ENCODE peak calls at places on chromosome 5, in eight cellular contexts. X is colonic mucosa, Q is tibial nerve, D is cardiac muscle cell, Z is IMR-90, F is body of pancreas, A is A549, G is mesendoderm. K is an unnamed sample.

GRCh38 chr5:93018461-93018860 is 562.6 kb downstream of the NR2F1-AS1 start:
- DNase-seq in G (peak; percentile 3), Q (no peak), A (no peak), X (no peak), F (no peak), Z (peak; percentile 23), D (peak; percentile 21), K (no peak)

GRCh38 chr5:159163027-159163699 is 46.2 kb downstream of the RNF145 start:
- DNase-seq in F (no peak), A (peak; percentile 45), X (no peak), D (no peak), Z (peak; percentile 94), G (no peak), Q (no peak), K (no peak)

GRCh38 chr5:95959051-95959963 is 2.3 kb downstream of the ELL2 start:
- DNase-seq in Z (peak; percentile 33), F (peak; percentile 24), D (no peak), G (no peak), Q (no peak), A (no peak), X (no peak), K (no peak)

GRCh38 chr5:136802382-136802781 is 437.0 kb upstream of the TRPC7 start:
- DNase-seq in G (peak; percentile 23), Q (peak; percentile 28), F (peak; percentile 16), X (no peak), A (peak; percentile 24), Z (peak; percentile 5), D (peak; percentile 54), K (no peak)

GRCh38 chr5:82676663-82677062 is 398.5 kb upstream of the RPS23 start:
- DNase-seq in D (no peak), A (no peak), G (no peak), Q (no peak), Z (no peak), F (no peak), X (no peak), K (no peak)

GRCh38 chr5:81749562-81750307 is 1.2 kb downstream of the SSBP2 start:
- DNase-seq in Q (no peak), F (peak; percentile 21), X (peak; percentile 38), Z (peak; percentile 17), G (peak; percentile 53), D (peak; percentile 29), A (no peak), K (peak; percentile 83)

GRCh38 chr5:142753114-142753764 is 16.9 kb upstream of the ARHGAP26 start:
- DNase-seq in Z (no peak), X (no peak), A (peak; percentile 17), D (peak; percentile 74), Q (peak; percentile 71), G (no peak), F (peak; percentile 62), K (peak; percentile 72)

GRCh38 chr5:95845401-95845800 is 22.9 kb upstream of the GLRX start:
- DNase-seq in D (no peak), Q (no peak), X (peak; percentile 8), G (peak; percentile 74), Z (no peak), F (no peak), A (no peak), K (no peak)

GRCh38 chr5:52870448-52870847 is 82.7 kb downstream of the ITGA1 start:
- DNase-seq in D (peak; percentile 50), A (peak; percentile 35), G (no peak), F (no peak), Q (no peak), X (no peak), Z (no peak), K (no peak)

GRCh38 chr5:73298251-73299016 is 125.4 kb downstream of the TMEM174 start:
- DNase-seq in G (no peak), F (no peak), D (no peak), X (no peak), Z (peak; percentile 85), Q (no peak), A (no peak), K (no peak)

GRCh38 chr5:109455598-109456096 is 45.9 kb upstream of the PJA2 start:
- DNase-seq in Q (peak; percentile 48), Z (peak; percentile 98), F (peak; percentile 27), G (no peak), A (peak; percentile 66), D (peak; percentile 98), X (no peak), K (peak; percentile 71)

GRCh38 chr5:180069589-180070247 is 1.8 kb downstream of the RNF130 start:
- DNase-seq in D (peak; percentile 20), F (peak; percentile 73), Q (peak; percentile 70), A (no peak), X (no peak), G (peak; percentile 81), Z (no peak), K (no peak)
- H3K4me3 ChIP-seq in D (peak overlapping the region; percentile 65), F (no peak overlapping the region), Q (peak overlapping the region; percentile 95), A (peak overlapping the region; percentile 97), X (peak overlapping the region; percentile 96), G (no peak overlapping the region), Z (peak overlapping the region; percentile 93), K (peak overlapping the region; percentile 97)

DNA sequence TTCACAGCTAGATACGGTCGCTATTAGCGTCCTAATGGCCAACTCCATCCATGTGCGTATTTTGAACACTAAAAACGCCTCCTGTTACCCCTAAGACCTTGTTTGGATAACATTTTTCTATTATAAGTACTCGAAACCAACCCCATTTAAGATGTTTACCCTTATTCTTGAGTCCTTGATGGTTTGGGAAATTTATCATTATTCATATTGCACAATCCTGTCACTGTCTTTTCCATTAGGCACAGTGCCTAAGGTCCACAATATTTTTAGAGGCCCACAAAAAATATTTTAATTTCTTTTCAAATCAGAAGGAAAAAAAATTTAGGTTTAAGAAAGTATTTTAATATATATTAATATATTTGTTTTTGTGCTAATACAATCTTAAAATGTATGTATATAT is 1.3 kb upstream of the LIFR start:
- DNase-seq in A (no peak), Z (no peak), D (no peak), F (no peak), Q (no peak), G (no peak), X (no peak), K (no peak)
- H3K27ac ChIP-seq in A (peak overlapping the region; percentile 97), Z (no peak overlapping the region), D (no peak overlapping the region), F (peak overlapping the region; percentile 97), Q (peak overlapping the region; percentile 90), G (no peak overlapping the region), X (no peak overlapping the region), K (peak overlapping the region; percentile 91)

DNA sequence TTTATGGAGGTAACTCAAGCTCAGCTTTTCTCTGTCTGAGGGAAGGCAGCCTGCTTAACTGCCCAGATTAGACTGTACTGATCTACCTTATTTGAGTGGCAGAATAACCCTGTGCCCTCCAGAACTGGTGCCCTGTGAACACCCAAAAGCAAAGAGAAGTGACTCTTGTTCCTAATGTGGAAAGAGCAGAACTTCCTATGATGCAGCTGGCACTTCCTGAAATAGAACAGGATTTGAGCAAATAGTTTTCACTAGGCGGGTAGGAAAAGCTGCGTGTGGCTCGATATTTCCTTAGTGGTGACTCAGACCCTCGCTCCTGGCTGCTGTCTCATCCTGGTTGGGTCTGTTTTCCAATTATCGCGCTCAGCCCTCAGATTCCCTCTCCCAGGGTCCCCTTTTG is 89.9 kb downstream of the SH3TC2 start:
- DNase-seq in X (no peak), Z (peak; percentile 89), A (peak; percentile 68), G (peak; percentile 47), D (peak; percentile 71), Q (peak; percentile 44), F (peak; percentile 31), K (no peak)
- H3K4me1 ChIP-seq in X (no peaks in the 10 kb centered on the region), Z (peaks cover 25% of the 10 kb centered on the region), A (peaks cover 18% of the 10 kb centered on the region), G (peaks cover 13% of the 10 kb centered on the region), D (peaks cover 8% of the 10 kb centered on the region), Q (peaks cover 8% of the 10 kb centered on the region), F (peaks cover 10% of the 10 kb centered on the region), K (peaks cover 86% of the 10 kb centered on the region)

GRCh38 chr5:119400248-119400647 is 44.4 kb downstream of the TNFAIP8 start:
- DNase-seq in Q (no peak), D (no peak), A (peak; percentile 19), Z (peak; percentile 62), F (no peak), G (no peak), X (peak; percentile 29), K (no peak)

GRCh38 chr5:119396265-119396664 is 40.4 kb downstream of the TNFAIP8 start:
- DNase-seq in A (no peak), Q (no peak), F (no peak), X (no peak), D (no peak), Z (no peak), G (no peak), K (no peak)

GRCh38 chr5:119402081-119402480 is 46.3 kb downstream of the TNFAIP8 start:
- DNase-seq in Z (no peak), G (no peak), Q (no peak), F (no peak), X (no peak), D (no peak), A (no peak), K (no peak)

GRCh38 chr5:119397518-119398380 is 41.9 kb downstream of the TNFAIP8 start:
- DNase-seq in Q (no peak), Z (peak; percentile 88), D (peak; percentile 68), X (no peak), A (peak; percentile 8), F (no peak), G (no peak), K (no peak)

DNA sequence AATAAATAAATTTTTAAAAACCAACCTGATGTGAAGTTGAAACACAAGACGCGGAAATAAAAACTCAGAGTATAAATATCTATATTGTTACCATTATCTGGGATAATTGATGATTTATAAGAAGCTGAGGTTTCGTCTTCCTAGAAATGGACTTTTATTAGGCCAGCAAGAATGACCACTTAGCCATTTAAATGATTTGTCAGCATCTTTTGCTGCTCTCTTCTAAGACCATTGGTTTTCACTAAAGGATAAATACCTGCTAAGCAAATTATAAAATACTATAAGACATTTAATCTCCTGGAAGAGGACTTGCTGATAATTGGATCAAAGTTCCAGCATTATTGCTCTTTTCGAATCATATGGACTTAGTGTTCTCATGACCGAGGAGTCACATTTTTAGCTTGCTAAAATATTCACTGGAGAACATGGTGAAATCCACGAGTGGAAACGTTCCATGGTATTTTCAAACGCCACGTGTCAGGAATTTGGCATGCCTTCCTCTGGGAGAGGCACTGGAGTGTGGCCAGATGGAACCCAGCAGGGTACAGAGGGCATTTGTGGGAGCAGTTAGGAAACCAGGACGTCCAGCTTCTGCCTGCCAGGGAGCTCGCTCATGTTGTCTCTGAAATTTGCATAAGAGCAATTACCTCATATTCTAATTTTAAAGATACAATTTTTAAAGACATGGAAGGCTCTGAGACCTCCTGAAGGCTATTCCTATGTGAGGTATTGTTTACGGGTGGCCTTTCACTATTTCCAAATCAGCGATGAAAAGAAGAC is 43.1 kb downstream of the TNFAIP8 start:
- DNase-seq in Q (peak; percentile 46), F (peak; percentile 57), A (peak; percentile 9), X (peak; percentile 73), D (peak; percentile 44), G (no peak), Z (no peak), K (peak; percentile 85)
- H3K4me3 ChIP-seq in Q (no peak overlapping the region), F (no peak overlapping the region), A (no peak overlapping the region), X (no peak overlapping the region), D (no peak overlapping the region), G (no peak overlapping the region), Z (no peak overlapping the region), K (no peak overlapping the region)

GRCh38 chr5:34698754-34699153 is 42.6 kb downstream of the RAI14 start:
- DNase-seq in X (peak; percentile 25), Z (no peak), D (no peak), A (no peak), Q (no peak), F (no peak), G (no peak), K (no peak)
- H3K27ac ChIP-seq in X (no peak overlapping the region), Z (peak overlapping the region; percentile 33), D (no peak overlapping the region), A (no peak overlapping the region), Q (no peak overlapping the region), F (no peak overlapping the region), G (no peak overlapping the region), K (peak overlapping the region; percentile 55)

K was measured in suprapubic skin.